ENCODE peak calls at places on chromosome 4, in eight cellular contexts. D is GM12865, I is A673, T is kidney, Z is lower leg skin, B is osteocyte, S is tibial artery, K is MCF 10A. J is an unnamed sample.

GRCh38 chr4:99185581-99185980 is 33.5 kb downstream of the ADH6 start:
- DNase-seq in D (no peak), I (no peak), T (no peak), Z (no peak), B (no peak), S (no peak), K (no peak), J (no peak)

GRCh38 chr4:11424000-11424399 is 4.7 kb downstream of the HS3ST1 start:
- DNase-seq in D (peak), I (peak), T (peak), Z (no peak), B (no peak), S (no peak), K (peak), J (no peak)

GRCh38 chr4:48329193-48329592 is 12.1 kb upstream of the SLAIN2 start:
- DNase-seq in D (no peak), I (no peak), T (no peak), Z (no peak), B (no peak), S (no peak), K (no peak), J (no peak)

GRCh38 chr4:70640192-70640591 is 11.6 kb downstream of the ENAM start:
- DNase-seq in D (no peak), I (no peak), T (no peak), Z (no peak), B (no peak), S (no peak), K (no peak), J (no peak)

GRCh38 chr4:150116506-150116905 is 38.3 kb downstream of the DCLK2 start:
- DNase-seq in D (no peak), I (no peak), T (no peak), Z (no peak), B (no peak), S (no peak), K (no peak), J (no peak)

GRCh38 chr4:53576676-53577372 is 14.5 kb downstream of the LNX1 start:
- DNase-seq in D (no peak), I (no peak), T (no peak), Z (no peak), B (no peak), S (no peak), K (no peak), J (no peak)

GRCh38 chr4:113394730-113395530 is 345.5 kb downstream of the ANK2 start:
- DNase-seq in D (peak), I (peak), T (no peak), Z (no peak), B (no peak), S (peak), K (peak), J (no peak)

GRCh38 chr4:149707862-149708261 is 107.8 kb downstream of the IQCM start:
- DNase-seq in D (no peak), I (no peak), T (no peak), Z (no peak), B (no peak), S (no peak), K (no peak), J (no peak)

GRCh38 chr4:158176108-158176507 is 3.3 kb upstream of the GASK1B start:
- DNase-seq in D (no peak), I (no peak), T (no peak), Z (no peak), B (no peak), S (no peak), K (peak), J (no peak)

GRCh38 chr4:133320576-133321170 is 171.6 kb downstream of the PCDH10 start:
- DNase-seq in D (peak), I (peak), T (no peak), Z (no peak), B (no peak), S (no peak), K (peak), J (no peak)

GRCh38 chr4:105283501-105283900 is 136.8 kb downstream of the TET2 start:
- DNase-seq in D (no peak), I (no peak), T (no peak), Z (no peak), B (no peak), S (no peak), K (no peak), J (no peak)

GRCh38 chr4:26993541-26993940 is 132.9 kb downstream of the STIM2 start:
- DNase-seq in D (no peak), I (no peak), T (no peak), Z (no peak), B (no peak), S (no peak), K (no peak), J (no peak)

GRCh38 chr4:20418865-20419451 is 167.3 kb downstream of the SLIT2 start:
- DNase-seq in D (peak), I (peak), T (no peak), Z (no peak), B (no peak), S (no peak), K (peak), J (no peak)

GRCh38 chr4:169440446-169440845 is 169.7 kb upstream of the SH3RF1 start:
- DNase-seq in D (peak), I (no peak), T (peak), Z (no peak), B (no peak), S (peak), K (no peak), J (no peak)

GRCh38 chr4:125389713-125390112 is 75.0 kb downstream of the FAT4 start:
- DNase-seq in D (no peak), I (peak), T (no peak), Z (no peak), B (no peak), S (no peak), K (peak), J (no peak)

GRCh38 chr4:47128991-47129390 is 97.6 kb downstream of the GABRB1 start:
- DNase-seq in D (no peak), I (no peak), T (no peak), Z (no peak), B (no peak), S (no peak), K (no peak), J (no peak)

GRCh38 chr4:141331534-141332358 is 111.1 kb downstream of the ZNF330 start:
- DNase-seq in D (no peak), I (no peak), T (no peak), Z (no peak), B (no peak), S (no peak), K (no peak), J (no peak)

GRCh38 chr4:14196141-14196540 is 568.6 kb upstream of the BOD1L1 start:
- DNase-seq in D (peak), I (peak), T (no peak), Z (no peak), B (peak), S (peak), K (peak), J (no peak)

GRCh38 chr4:139555705-139556070 is 331 bp downstream of the SETD7 start:
- DNase-seq in D (no peak), I (no peak), T (peak), Z (peak), B (no peak), S (peak), K (peak), J (no peak)

GRCh38 chr4:139556071-139556734 is at the start of gene SETD7:
- DNase-seq in D (peak), I (peak), T (peak), Z (peak), B (peak), S (peak), K (peak), J (peak)

GRCh38 chr4:139558235-139559094 is 2.4 kb upstream of the SETD7 start:
- DNase-seq in D (no peak), I (no peak), T (no peak), Z (no peak), B (no peak), S (no peak), K (no peak), J (no peak)

GRCh38 chr4:139557506-139558110 is 1.6 kb upstream of the SETD7 start:
- DNase-seq in D (no peak), I (no peak), T (no peak), Z (no peak), B (no peak), S (no peak), K (no peak), J (no peak)

GRCh38 chr4:139556735-139557505 is 901 bp upstream of the SETD7 start:
- DNase-seq in D (peak), I (peak), T (peak), Z (peak), B (peak), S (peak), K (peak), J (no peak)
- TF ChIP-seq CTCF in D (no peak), I (peak), T (no peak), Z (no peak), B (peak), S (no peak), K (no peak), J (peak)

GRCh38 chr4:109298279-109299010 is 4.0 kb downstream of the COL25A1 start:
- DNase-seq in D (peak), I (no peak), T (no peak), Z (no peak), B (no peak), S (no peak), K (peak), J (no peak)
- TF ChIP-seq CTCF in D (peak), I (peak), T (peak), Z (no peak), B (peak), S (peak), K (peak), J (peak)

GRCh38 chr4:2267841-2268240 is 5.9 kb upstream of the MXD4 start:
- DNase-seq in D (no peak), I (no peak), T (no peak), Z (no peak), B (no peak), S (no peak), K (no peak), J (no peak)

GRCh38 chr4:2269206-2269531 is 7.3 kb upstream of the MXD4 start:
- DNase-seq in D (no peak), I (no peak), T (peak), Z (no peak), B (no peak), S (no peak), K (no peak), J (no peak)

GRCh38 chr4:2267320-2267811 is 5.5 kb upstream of the MXD4 start:
- DNase-seq in D (no peak), I (no peak), T (no peak), Z (no peak), B (no peak), S (no peak), K (no peak), J (no peak)

GRCh38 chr4:2269618-2270163 is 7.8 kb upstream of the MXD4 start:
- DNase-seq in D (no peak), I (no peak), T (peak), Z (no peak), B (no peak), S (no peak), K (no peak), J (no peak)

GRCh38 chr4:2268357-2269205 is 6.7 kb upstream of the MXD4 start:
- DNase-seq in D (no peak), I (no peak), T (no peak), Z (no peak), B (no peak), S (no peak), K (no peak), J (no peak)
- TF ChIP-seq CTCF in D (no peak), I (no peak), T (no peak), Z (no peak), B (no peak), S (no peak), K (no peak), J (no peak)

GRCh38 chr4:156294577-156294976 is 340.9 kb upstream of the CTSO start:
- DNase-seq in D (peak), I (peak), T (no peak), Z (no peak), B (no peak), S (no peak), K (peak), J (no peak)
- TF ChIP-seq CTCF in D (no peak), I (peak), T (peak), Z (no peak), B (peak), S (no peak), K (no peak), J (peak)